ENCODE peak calls at places on chromosomes 5 and 9, in eight cellular contexts. One of them, this sample, is unnamed.

GRCh38 chr9:94867281-94867841 is 140.9 kb downstream of the AOPEP start:
- DNase-seq in MM.1S: no peak
- DNase-seq in A549: peak
- DNase-seq in tibial artery: peak
- DNase-seq in esophagus muscularis mucosa: no peak
- DNase-seq in ovary: peak
- DNase-seq in aorta: no peak
- DNase-seq in testis: peak
- DNase-seq in this sample: no peak

GRCh38 chr5:55564716-55565115 is 30.0 kb upstream of the PLPP1 start:
- DNase-seq in tibial artery: no peak
- DNase-seq in aorta: no peak
- DNase-seq in A549: peak
- DNase-seq in testis: no peak
- DNase-seq in esophagus muscularis mucosa: no peak
- DNase-seq in MM.1S: peak
- DNase-seq in ovary: no peak
- DNase-seq in this sample: no peak

GRCh38 chr5:5424736-5425135 is 2.3 kb downstream of the ICE1 start:
- DNase-seq in MM.1S: no peak
- DNase-seq in testis: no peak
- DNase-seq in esophagus muscularis mucosa: peak
- DNase-seq in ovary: no peak
- DNase-seq in tibial artery: no peak
- DNase-seq in aorta: no peak
- DNase-seq in A549: no peak
- DNase-seq in this sample: no peak

GRCh38 chr5:35921930-35922329 is 16.5 kb downstream of the CAPSL start:
- DNase-seq in testis: no peak
- DNase-seq in ovary: no peak
- DNase-seq in tibial artery: no peak
- DNase-seq in esophagus muscularis mucosa: no peak
- DNase-seq in MM.1S: no peak
- DNase-seq in aorta: no peak
- DNase-seq in A549: no peak
- DNase-seq in this sample: no peak

GRCh38 chr9:20783057-20784038 is 99.3 kb downstream of the FOCAD start:
- DNase-seq in A549: no peak
- DNase-seq in tibial artery: no peak
- DNase-seq in testis: no peak
- DNase-seq in MM.1S: no peak
- DNase-seq in esophagus muscularis mucosa: no peak
- DNase-seq in aorta: no peak
- DNase-seq in ovary: no peak
- DNase-seq in this sample: no peak

GRCh38 chr5:174065528-174066189 is 20.2 kb downstream of the NSG2 start:
- DNase-seq in esophagus muscularis mucosa: no peak
- DNase-seq in ovary: no peak
- DNase-seq in testis: no peak
- DNase-seq in MM.1S: no peak
- DNase-seq in tibial artery: no peak
- DNase-seq in aorta: no peak
- DNase-seq in A549: no peak
- DNase-seq in this sample: no peak

GRCh38 chr9:90734631-90735030 is 67.0 kb upstream of the SYK start:
- DNase-seq in testis: no peak
- DNase-seq in MM.1S: no peak
- DNase-seq in tibial artery: no peak
- DNase-seq in aorta: no peak
- DNase-seq in ovary: no peak
- DNase-seq in A549: no peak
- DNase-seq in esophagus muscularis mucosa: no peak
- DNase-seq in this sample: no peak

GRCh38 chr9:13791816-13792215 is 512.3 kb upstream of the MPDZ start:
- DNase-seq in ovary: no peak
- DNase-seq in esophagus muscularis mucosa: peak
- DNase-seq in A549: no peak
- DNase-seq in testis: no peak
- DNase-seq in tibial artery: no peak
- DNase-seq in MM.1S: no peak
- DNase-seq in aorta: no peak
- DNase-seq in this sample: no peak

GRCh38 chr5:151150484-151151262 is 6.9 kb downstream of the ANXA6 start:
- DNase-seq in aorta: no peak
- DNase-seq in esophagus muscularis mucosa: no peak
- DNase-seq in A549: no peak
- DNase-seq in ovary: peak
- DNase-seq in tibial artery: no peak
- DNase-seq in testis: peak
- DNase-seq in MM.1S: peak
- DNase-seq in this sample: no peak

GRCh38 chr5:54220230-54221040 is 89.9 kb downstream of the ARL15 start:
- DNase-seq in testis: no peak
- DNase-seq in esophagus muscularis mucosa: no peak
- DNase-seq in A549: no peak
- DNase-seq in tibial artery: no peak
- DNase-seq in aorta: no peak
- DNase-seq in MM.1S: no peak
- DNase-seq in ovary: no peak
- DNase-seq in this sample: no peak

DNA sequence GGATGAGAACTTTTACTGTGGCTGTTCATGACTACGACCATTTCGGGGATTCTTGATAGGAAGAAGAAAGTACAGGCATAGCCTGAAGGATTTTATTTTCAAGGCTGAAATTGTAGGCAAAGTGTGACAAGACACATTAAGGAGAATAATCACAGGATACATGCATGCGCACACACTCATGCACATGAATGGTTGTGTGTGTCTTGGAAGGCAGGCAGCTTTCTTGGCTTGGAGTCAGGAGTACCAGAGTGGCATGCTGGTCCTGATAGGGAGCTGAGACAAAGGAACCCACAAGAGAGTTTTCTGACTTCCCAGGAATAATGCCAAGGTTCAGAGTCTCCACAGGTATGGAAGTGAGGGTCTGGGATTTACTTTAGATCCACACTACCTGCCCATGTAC is 22.2 kb downstream of the PLK2 start:
- DNase-seq in MM.1S: no peak
- DNase-seq in esophagus muscularis mucosa: no peak
- DNase-seq in ovary: no peak
- DNase-seq in A549: no peak
- DNase-seq in tibial artery: no peak
- DNase-seq in aorta: no peak
- DNase-seq in testis: no peak
- DNase-seq in this sample: no peak
- H3K4me3 ChIP-seq in MM.1S: no peak
- H3K4me3 ChIP-seq in esophagus muscularis mucosa: no peak
- H3K4me3 ChIP-seq in ovary: no peak
- H3K4me3 ChIP-seq in A549: no peak
- H3K4me3 ChIP-seq in tibial artery: no peak
- H3K4me3 ChIP-seq in aorta: no peak
- H3K4me3 ChIP-seq in testis: no peak
- H3K4me3 ChIP-seq in this sample: no peak

DNA sequence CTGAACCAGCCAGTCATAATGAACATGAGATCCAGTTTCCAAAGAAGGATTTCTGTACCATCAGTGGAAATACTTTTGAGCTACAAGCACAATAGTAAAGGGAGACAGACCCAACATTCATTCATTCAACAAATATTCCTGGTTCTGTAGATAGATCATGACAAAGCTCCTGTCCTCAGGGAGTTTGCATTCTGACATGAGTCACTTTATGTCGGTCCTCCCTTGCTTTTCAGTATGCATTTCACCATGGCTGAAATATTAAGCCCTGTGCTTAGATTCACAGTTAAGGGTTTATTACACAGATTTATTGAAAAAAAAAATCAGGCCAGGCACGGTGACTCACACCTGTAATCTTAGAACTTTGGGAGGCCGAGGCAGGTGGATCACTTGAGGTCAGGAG is 5.4 kb upstream of the MYOT start:
- DNase-seq in testis: no peak
- DNase-seq in A549: no peak
- DNase-seq in esophagus muscularis mucosa: no peak
- DNase-seq in aorta: no peak
- DNase-seq in MM.1S: no peak
- DNase-seq in tibial artery: no peak
- DNase-seq in ovary: no peak
- DNase-seq in this sample: no peak
- H3K4me3 ChIP-seq in testis: no peak
- H3K4me3 ChIP-seq in A549: no peak
- H3K4me3 ChIP-seq in esophagus muscularis mucosa: no peak
- H3K4me3 ChIP-seq in aorta: no peak
- H3K4me3 ChIP-seq in MM.1S: no peak
- H3K4me3 ChIP-seq in tibial artery: no peak
- H3K4me3 ChIP-seq in ovary: no peak
- H3K4me3 ChIP-seq in this sample: no peak

DNA sequence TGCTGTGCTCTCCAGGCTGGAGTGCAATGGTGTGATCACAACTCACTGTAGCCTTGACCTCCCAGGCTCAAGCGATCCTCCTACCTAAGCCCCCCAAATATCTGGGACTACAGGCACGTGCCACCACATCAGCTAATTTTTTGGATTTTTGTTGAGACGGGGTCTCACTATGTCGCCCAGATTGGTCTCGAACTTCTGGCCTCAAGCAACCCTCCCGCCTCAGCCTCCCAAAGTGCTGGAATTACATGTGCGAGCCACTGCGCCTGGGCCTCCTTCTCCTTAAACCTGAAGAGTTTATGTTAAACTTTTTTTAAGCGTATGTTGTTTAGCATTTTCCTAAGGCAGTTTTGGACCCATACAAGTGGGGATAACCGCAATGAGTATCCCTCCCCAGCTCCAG is 30.8 kb upstream of the SUSD3 start:
- DNase-seq in esophagus muscularis mucosa: no peak
- DNase-seq in ovary: no peak
- DNase-seq in A549: no peak
- DNase-seq in aorta: no peak
- DNase-seq in MM.1S: no peak
- DNase-seq in tibial artery: no peak
- DNase-seq in testis: no peak
- DNase-seq in this sample: no peak
- H3K4me3 ChIP-seq in esophagus muscularis mucosa: no peak
- H3K4me3 ChIP-seq in ovary: no peak
- H3K4me3 ChIP-seq in A549: no peak
- H3K4me3 ChIP-seq in aorta: no peak
- H3K4me3 ChIP-seq in MM.1S: no peak
- H3K4me3 ChIP-seq in tibial artery: no peak
- H3K4me3 ChIP-seq in testis: no peak
- H3K4me3 ChIP-seq in this sample: no peak

GRCh38 chr9:34237836-34238235 is 59.0 kb downstream of the UBAP1 start:
- DNase-seq in MM.1S: no peak
- DNase-seq in tibial artery: no peak
- DNase-seq in testis: no peak
- DNase-seq in esophagus muscularis mucosa: no peak
- DNase-seq in A549: no peak
- DNase-seq in aorta: no peak
- DNase-seq in ovary: no peak
- DNase-seq in this sample: no peak
- H3K4me3 ChIP-seq in MM.1S: no peak
- H3K4me3 ChIP-seq in tibial artery: no peak
- H3K4me3 ChIP-seq in testis: no peak
- H3K4me3 ChIP-seq in esophagus muscularis mucosa: no peak
- H3K4me3 ChIP-seq in A549: no peak
- H3K4me3 ChIP-seq in aorta: no peak
- H3K4me3 ChIP-seq in ovary: no peak
- H3K4me3 ChIP-seq in this sample: no peak

This sample was measured in heart left ventricle.